ENCODE peak calls at places on chromosome 3, in six cellular contexts. U is stimulated activated CD4-positive, alpha-beta T cell treated with anti-CD3 and anti-CD28 coated beads, TNF-alpha, amount 100 ng/mL, for 48 hours; L is GM03348; F is lung; X is effector CD4-positive, alpha-beta T cell; G is SK-MEL-5. O is an unnamed sample.
A peak's percentile ranks its signal among the peaks of the same experiment; 100 is the strongest.

GRCh38 chr3:113287818-113288648 is 76.7 kb downstream of the BOC start:
- DNase-seq in U (no peak), L (peak; percentile 72), F (no peak), X (peak; percentile 28), G (peak; percentile 70), O (peak; percentile 80)

GRCh38 chr3:127307431-127307830 is 19.6 kb upstream of the PRR20G start:
- DNase-seq in U (no peak), L (no peak), F (no peak), X (no peak), G (no peak), O (no peak)

GRCh38 chr3:100260081-100260684 is 609 bp upstream of the TBC1D23 start:
- DNase-seq in U (no peak), L (no peak), F (peak; percentile 42), X (no peak), G (peak; percentile 15), O (peak; percentile 63)

GRCh38 chr3:41578798-41579197 is 379.5 kb downstream of the CTNNB1 start:
- DNase-seq in U (no peak), L (no peak), F (no peak), X (no peak), G (no peak), O (no peak)

GRCh38 chr3:42608586-42608985 is 8.1 kb downstream of the NKTR start:
- DNase-seq in U (no peak), L (no peak), F (no peak), X (no peak), G (no peak), O (no peak)

GRCh38 chr3:138417559-138417982 is 16.8 kb upstream of the ESYT3 start:
- DNase-seq in U (peak; percentile 47), L (peak; percentile 92), F (peak; percentile 87), X (peak; percentile 43), G (peak; percentile 89), O (peak; percentile 87)

GRCh38 chr3:183775781-183776180 is 49.6 kb downstream of the MAP6D1 start:
- DNase-seq in U (no peak), L (no peak), F (no peak), X (no peak), G (no peak), O (no peak)

GRCh38 chr3:98223907-98224672 is 40.0 kb upstream of the OR5H6 start:
- DNase-seq in U (no peak), L (no peak), F (no peak), X (no peak), G (no peak), O (no peak)

GRCh38 chr3:153162513-153163348 is 705 bp downstream of the RAP2B start:
- DNase-seq in U (peak; percentile 18), L (peak; percentile 60), F (peak; percentile 48), X (peak; percentile 18), G (peak; percentile 61), O (peak; percentile 3)

GRCh38 chr3:58032186-58032585 is 24.0 kb downstream of the FLNB start:
- DNase-seq in U (no peak), L (no peak), F (no peak), X (no peak), G (peak; percentile 98), O (no peak)

GRCh38 chr3:183844606-183845005 is 19.2 kb upstream of the MAP6D1 start:
- DNase-seq in U (no peak), L (peak; percentile 43), F (no peak), X (no peak), G (peak; percentile 28), O (no peak)

GRCh38 chr3:56986347-56986746 is 74.1 kb upstream of the SPATA12 start:
- DNase-seq in U (no peak), L (no peak), F (no peak), X (no peak), G (no peak), O (no peak)

GRCh38 chr3:126442099-126442848 is 33.4 kb downstream of the ZXDC start:
- DNase-seq in U (no peak), L (no peak), F (no peak), X (no peak), G (no peak), O (no peak)

GRCh38 chr3:177481329-177481728 is 284.0 kb upstream of the TBL1XR1 start:
- DNase-seq in U (no peak), L (no peak), F (no peak), X (no peak), G (no peak), O (no peak)

GRCh38 chr3:171871392-171872274 is 28.5 kb downstream of the TMEM212 start:
- DNase-seq in U (no peak), L (no peak), F (no peak), X (no peak), G (no peak), O (no peak)

GRCh38 chr3:140187648-140188221 is 252.8 kb downstream of the CLSTN2 start:
- DNase-seq in U (no peak), L (no peak), F (no peak), X (no peak), G (no peak), O (no peak)

GRCh38 chr3:190303887-190304286 is 18.4 kb downstream of the CLDN1 start:
- DNase-seq in U (no peak), L (peak; percentile 6), F (no peak), X (no peak), G (no peak), O (no peak)

GRCh38 chr3:67000006-67000405 is 1.9 kb downstream of the KBTBD8 start:
- DNase-seq in U (no peak), L (peak; percentile 7), F (no peak), X (no peak), G (no peak), O (no peak)

GRCh38 chr3:183151086-183151485 is 11.4 kb downstream of the LAMP3 start:
- DNase-seq in U (no peak), L (no peak), F (no peak), X (no peak), G (no peak), O (no peak)

GRCh38 chr3:127387556-127388153 is 99.8 kb upstream of the PRR20G start:
- DNase-seq in U (no peak), L (no peak), F (no peak), X (no peak), G (no peak), O (no peak)

GRCh38 chr3:71930056-71930991 is 145.4 kb upstream of the PROK2 start:
- DNase-seq in U (no peak), L (peak; percentile 86), F (no peak), X (no peak), G (peak; percentile 36), O (peak; percentile 19)

GRCh38 chr3:1723726-1724125 is 374.9 kb upstream of the CNTN4 start:
- DNase-seq in U (no peak), L (no peak), F (no peak), X (no peak), G (no peak), O (no peak)

GRCh38 chr3:194046995-194047681 is 88.8 kb upstream of the HES1 start:
- DNase-seq in U (no peak), L (no peak), F (peak; percentile 46), X (no peak), G (no peak), O (no peak)

GRCh38 chr3:188749010-188749617 is 422.7 kb upstream of the TPRG1 start:
- DNase-seq in U (no peak), L (no peak), F (no peak), X (peak; percentile 42), G (peak; percentile 78), O (no peak)

GRCh38 chr3:122003596-122003995 is 18.5 kb downstream of the ILDR1 start:
- DNase-seq in U (no peak), L (no peak), F (no peak), X (no peak), G (no peak), O (no peak)

GRCh38 chr3:166085164-166085830 is 248.1 kb upstream of the BCHE start:
- DNase-seq in U (no peak), L (no peak), F (no peak), X (no peak), G (no peak), O (no peak)

GRCh38 chr3:57752307-57752706 is 3.8 kb upstream of the SLMAP start:
- DNase-seq in U (no peak), L (peak; percentile 14), F (no peak), X (no peak), G (no peak), O (no peak)

GRCh38 chr3:183155499-183155898 is 7.0 kb downstream of the LAMP3 start:
- DNase-seq in U (no peak), L (no peak), F (no peak), X (no peak), G (no peak), O (no peak)

GRCh38 chr3:72446406-72447058 is 401.7 kb downstream of the SHQ1 start:
- DNase-seq in U (peak; percentile 4), L (no peak), F (peak; percentile 59), X (peak; percentile 26), G (peak; percentile 40), O (peak; percentile 43)

GRCh38 chr3:185081516-185081915 is 71.3 kb downstream of the C3orf70 start:
- DNase-seq in U (no peak), L (no peak), F (no peak), X (no peak), G (no peak), O (no peak)

GRCh38 chr3:33982269-33982798 is 183.9 kb downstream of the PDCD6IP start:
- DNase-seq in U (no peak), L (no peak), F (no peak), X (no peak), G (no peak), O (no peak)

GRCh38 chr3:40313975-40314860 is 4.7 kb downstream of the EIF1B start:
- DNase-seq in U (no peak), L (no peak), F (peak; percentile 32), X (no peak), G (no peak), O (no peak)

GRCh38 chr3:9613349-9613748 is 36.0 kb upstream of the MTMR14 start:
- DNase-seq in U (no peak), L (no peak), F (no peak), X (no peak), G (no peak), O (no peak)

GRCh38 chr3:177106184-177106583 is 91.1 kb downstream of the TBL1XR1 start:
- DNase-seq in U (no peak), L (no peak), F (no peak), X (no peak), G (no peak), O (no peak)

O was measured in SK-N-DZ.